ENCODE peak calls at places on chromosomes 12 and 14, in six cellular contexts. One of them, this sample, is unnamed.

GRCh38 chr12:26954027-26954426 is 15.8 kb downstream of the FGFR1OP2 start:
- DNase-seq in right lobe of liver: no peak
- DNase-seq in SK-MEL-5: no peak
- DNase-seq in ecto neural progenitor cell: no peak
- DNase-seq in amygdala: no peak
- DNase-seq in GM10248: no peak
- DNase-seq in this sample: no peak

GRCh38 chr12:31518680-31519227 is 72.2 kb downstream of the DENND5B start:
- DNase-seq in right lobe of liver: no peak
- DNase-seq in SK-MEL-5: peak
- DNase-seq in ecto neural progenitor cell: no peak
- DNase-seq in amygdala: no peak
- DNase-seq in GM10248: no peak
- DNase-seq in this sample: no peak

GRCh38 chr14:104435147-104436046 is 144.2 kb upstream of the C14orf180 start:
- DNase-seq in right lobe of liver: no peak
- DNase-seq in SK-MEL-5: no peak
- DNase-seq in ecto neural progenitor cell: peak
- DNase-seq in amygdala: no peak
- DNase-seq in GM10248: peak
- DNase-seq in this sample: peak

GRCh38 chr14:51869426-51870113 is 9.2 kb downstream of the GNG2 start:
- DNase-seq in right lobe of liver: no peak
- DNase-seq in SK-MEL-5: no peak
- DNase-seq in ecto neural progenitor cell: no peak
- DNase-seq in amygdala: no peak
- DNase-seq in GM10248: no peak
- DNase-seq in this sample: no peak

GRCh38 chr12:14454098-14454907 is 88.8 kb downstream of the ATF7IP start:
- DNase-seq in right lobe of liver: no peak
- DNase-seq in SK-MEL-5: peak
- DNase-seq in ecto neural progenitor cell: peak
- DNase-seq in amygdala: no peak
- DNase-seq in GM10248: peak
- DNase-seq in this sample: no peak

GRCh38 chr12:6093764-6094163 is 30.7 kb downstream of the VWF start:
- DNase-seq in right lobe of liver: no peak
- DNase-seq in SK-MEL-5: no peak
- DNase-seq in ecto neural progenitor cell: no peak
- DNase-seq in amygdala: no peak
- DNase-seq in GM10248: no peak
- DNase-seq in this sample: no peak

GRCh38 chr14:101008631-101009336 is 105.3 kb upstream of the RTL1 start:
- DNase-seq in right lobe of liver: no peak
- DNase-seq in SK-MEL-5: no peak
- DNase-seq in ecto neural progenitor cell: no peak
- DNase-seq in amygdala: no peak
- DNase-seq in GM10248: peak
- DNase-seq in this sample: peak

GRCh38 chr12:62631531-62632520 is 165.2 kb downstream of the MON2 start:
- DNase-seq in right lobe of liver: peak
- DNase-seq in SK-MEL-5: peak
- DNase-seq in ecto neural progenitor cell: peak
- DNase-seq in amygdala: peak
- DNase-seq in GM10248: peak
- DNase-seq in this sample: no peak

GRCh38 chr12:68479832-68480291 is 130.8 kb upstream of the RAP1B start:
- DNase-seq in right lobe of liver: no peak
- DNase-seq in SK-MEL-5: no peak
- DNase-seq in ecto neural progenitor cell: no peak
- DNase-seq in amygdala: no peak
- DNase-seq in GM10248: no peak
- DNase-seq in this sample: no peak

GRCh38 chr12:48861111-48861510 is 4.6 kb downstream of the RND1 start:
- DNase-seq in right lobe of liver: no peak
- DNase-seq in SK-MEL-5: no peak
- DNase-seq in ecto neural progenitor cell: no peak
- DNase-seq in amygdala: no peak
- DNase-seq in GM10248: no peak
- DNase-seq in this sample: no peak

GRCh38 chr14:32938719-32939253 is at the start of gene NPAS3:
- DNase-seq in right lobe of liver: peak
- DNase-seq in SK-MEL-5: no peak
- DNase-seq in ecto neural progenitor cell: peak
- DNase-seq in amygdala: no peak
- DNase-seq in GM10248: peak
- DNase-seq in this sample: no peak

GRCh38 chr14:99522457-99522891 is 41.3 kb downstream of the CCNK start:
- DNase-seq in right lobe of liver: peak
- DNase-seq in SK-MEL-5: no peak
- DNase-seq in ecto neural progenitor cell: no peak
- DNase-seq in amygdala: no peak
- DNase-seq in GM10248: no peak
- DNase-seq in this sample: no peak

GRCh38 chr12:115979851-115980250 is 297.6 kb downstream of the MED13L start:
- DNase-seq in right lobe of liver: no peak
- DNase-seq in SK-MEL-5: no peak
- DNase-seq in ecto neural progenitor cell: no peak
- DNase-seq in amygdala: no peak
- DNase-seq in GM10248: no peak
- DNase-seq in this sample: no peak

GRCh38 chr14:65032319-65032718 is 45.6 kb downstream of the FNTB start:
- DNase-seq in right lobe of liver: peak
- DNase-seq in SK-MEL-5: no peak
- DNase-seq in ecto neural progenitor cell: no peak
- DNase-seq in amygdala: no peak
- DNase-seq in GM10248: no peak
- DNase-seq in this sample: no peak

GRCh38 chr12:132046561-132046960 is 96.8 kb downstream of the EP400 start:
- DNase-seq in right lobe of liver: no peak
- DNase-seq in SK-MEL-5: no peak
- DNase-seq in ecto neural progenitor cell: no peak
- DNase-seq in amygdala: no peak
- DNase-seq in GM10248: no peak
- DNase-seq in this sample: no peak

This sample was measured in osteocyte.